ENCODE peak calls at places on chromosomes 6 and 20, in four cellular contexts. Z, B, Q and Y are unnamed samples.

GRCh38 chr6:35496036-35496850 is 636 bp downstream of the TEAD3 start:
- DNase-seq in Z (no peak), B (no peak), Q (peak; percentile 43), Y (peak; percentile 49)

GRCh38 chr6:1603708-1604346 is 5.9 kb upstream of the FOXC1 start:
- DNase-seq in Z (no peak), B (no peak), Q (peak; percentile 22), Y (no peak)

GRCh38 chr6:141174932-141175331 is 957.8 kb upstream of the GJE1 start:
- DNase-seq in Z (no peak), B (no peak), Q (no peak), Y (no peak)

GRCh38 chr6:42028234-42029061 is 21.9 kb upstream of the TAF8 start:
- DNase-seq in Z (peak; percentile 86), B (peak; percentile 72), Q (no peak), Y (peak; percentile 52)

GRCh38 chr6:1015819-1016218 is 296.1 kb upstream of the FOXQ1 start:
- DNase-seq in Z (no peak), B (peak; percentile 12), Q (peak; percentile 64), Y (peak; percentile 45)

GRCh38 chr6:146984251-146984924 is 219.8 kb upstream of the STXBP5 start:
- DNase-seq in Z (peak; percentile 24), B (no peak), Q (peak; percentile 93), Y (no peak)

GRCh38 chr20:63740070-63740500 is 509 bp downstream of the SLC2A4RG start:
- DNase-seq in Z (peak; percentile 7), B (no peak), Q (no peak), Y (peak; percentile 49)

GRCh38 chr6:1131285-1132079 is 180.4 kb upstream of the FOXQ1 start:
- DNase-seq in Z (peak; percentile 94), B (no peak), Q (peak; percentile 92), Y (no peak)

GRCh38 chr6:72824833-72825232 is 203.0 kb downstream of the KCNQ5 start:
- DNase-seq in Z (no peak), B (no peak), Q (no peak), Y (no peak)

GRCh38 chr6:3109755-3110154 is 8.8 kb upstream of the BPHL start:
- DNase-seq in Z (no peak), B (no peak), Q (no peak), Y (no peak)

GRCh38 chr6:19866900-19867627 is 29.9 kb downstream of the ID4 start:
- DNase-seq in Z (peak; percentile 55), B (no peak), Q (peak; percentile 18), Y (no peak)

GRCh38 chr6:6858533-6858982 is 249.2 kb upstream of the RREB1 start:
- DNase-seq in Z (no peak), B (no peak), Q (no peak), Y (no peak)

GRCh38 chr6:155219858-155220301 is 43.9 kb upstream of the CLDN20 start:
- DNase-seq in Z (no peak), B (no peak), Q (no peak), Y (no peak)

GRCh38 chr6:53520320-53520928 is 24.5 kb downstream of the GCLC start:
- DNase-seq in Z (no peak), B (no peak), Q (no peak), Y (no peak)

GRCh38 chr6:101402618-101403002 is 9.1 kb downstream of the GRIK2 start:
- DNase-seq in Z (no peak), B (no peak), Q (no peak), Y (no peak)

GRCh38 chr20:51934301-51935002 is 132.1 kb upstream of the SALL4 start:
- DNase-seq in Z (no peak), B (no peak), Q (no peak), Y (peak; percentile 46)

GRCh38 chr6:150072201-150072600 is 3.3 kb upstream of the ULBP3 start:
- DNase-seq in Z (peak; percentile 16), B (peak; percentile 76), Q (peak; percentile 43), Y (peak; percentile 39)

GRCh38 chr6:108653864-108654402 is 93.2 kb downstream of the FOXO3 start:
- DNase-seq in Z (peak; percentile 37), B (no peak), Q (no peak), Y (no peak)

GRCh38 chr20:23341073-23341472 is 9.5 kb upstream of the NXT1 start:
- DNase-seq in Z (no peak), B (no peak), Q (no peak), Y (no peak)

GRCh38 chr6:112117554-112117953 is 30.2 kb downstream of the FAM229B start:
- DNase-seq in Z (peak; percentile 62), B (peak; percentile 5), Q (no peak), Y (no peak)

GRCh38 chr6:43060034-43060754 is 763 bp downstream of the KLC4 start:
- DNase-seq in Z (no peak), B (peak; percentile 24), Q (peak; percentile 87), Y (no peak)

GRCh38 chr20:11917663-11918062 is at the start of gene BTBD3:
- DNase-seq in Z (peak; percentile 79), B (no peak), Q (no peak), Y (no peak)

GRCh38 chr6:50610562-50610961 is 102.8 kb upstream of the TFAP2D start:
- DNase-seq in Z (no peak), B (no peak), Q (no peak), Y (no peak)

GRCh38 chr6:87879144-87879861 is 168.3 kb upstream of the SPACA1 start:
- DNase-seq in Z (no peak), B (no peak), Q (no peak), Y (no peak)

GRCh38 chr6:117591405-117591804 is 10.9 kb downstream of the GOPC start:
- DNase-seq in Z (peak; percentile 43), B (no peak), Q (no peak), Y (no peak)

GRCh38 chr6:105793132-105793531 is 293.0 kb upstream of the PRDM1 start:
- DNase-seq in Z (no peak), B (peak; percentile 64), Q (no peak), Y (no peak)

GRCh38 chr6:18406955-18407738 is 20.0 kb downstream of the RNF144B start:
- DNase-seq in Z (no peak), B (no peak), Q (no peak), Y (no peak)

DNA sequence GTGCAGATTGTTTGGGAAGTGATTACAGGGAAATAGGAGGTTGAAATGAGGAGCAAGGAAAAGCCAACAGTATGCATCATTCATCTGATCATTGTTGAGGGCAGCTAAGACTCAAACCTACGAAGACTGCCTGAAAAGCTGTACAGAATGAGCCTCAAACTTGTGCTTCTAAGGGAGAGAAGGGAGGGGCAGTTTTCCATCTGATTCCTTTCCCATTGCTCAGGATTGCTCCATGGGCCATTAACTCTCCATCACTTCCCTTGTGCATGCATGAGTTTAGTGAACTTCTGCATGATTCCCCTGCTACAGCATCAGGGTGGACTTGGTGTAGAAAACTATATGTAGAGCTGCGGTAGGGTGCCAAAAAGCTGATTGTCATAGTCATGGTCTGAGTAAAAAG is 742.7 kb upstream of the SLC35B3 start:
- DNase-seq in Z (no peak), B (no peak), Q (no peak), Y (no peak)
- TF ChIP-seq BHLHE40 in Z (no peak), B (no peak), Q (no peak), Y (no peak)

DNA sequence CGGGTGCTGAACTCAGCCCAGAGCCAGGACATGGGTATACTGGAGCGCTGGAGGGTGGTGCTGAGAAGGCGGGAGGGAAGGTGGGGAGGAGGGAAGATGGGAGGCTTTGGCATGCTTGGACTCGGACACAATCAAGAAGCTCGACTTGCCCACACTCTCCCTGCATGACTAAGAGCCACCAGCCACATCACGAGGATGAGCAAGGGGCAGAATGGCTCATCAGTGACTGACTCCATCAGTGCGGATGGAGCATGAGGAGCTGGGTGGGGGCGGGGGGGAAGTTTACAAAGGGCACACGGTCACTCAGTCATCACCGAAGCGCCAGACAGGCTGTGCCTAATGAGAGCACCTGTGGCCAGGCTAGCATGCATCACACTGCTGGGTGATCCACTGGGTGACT is 222.8 kb downstream of the KIF16B start:
- DNase-seq in Z (peak; percentile 50), B (peak; percentile 31), Q (no peak), Y (no peak)
- TF ChIP-seq BHLHE40 in Z (peak; percentile 27), B (no peak), Q (no peak), Y (no peak)

DNA sequence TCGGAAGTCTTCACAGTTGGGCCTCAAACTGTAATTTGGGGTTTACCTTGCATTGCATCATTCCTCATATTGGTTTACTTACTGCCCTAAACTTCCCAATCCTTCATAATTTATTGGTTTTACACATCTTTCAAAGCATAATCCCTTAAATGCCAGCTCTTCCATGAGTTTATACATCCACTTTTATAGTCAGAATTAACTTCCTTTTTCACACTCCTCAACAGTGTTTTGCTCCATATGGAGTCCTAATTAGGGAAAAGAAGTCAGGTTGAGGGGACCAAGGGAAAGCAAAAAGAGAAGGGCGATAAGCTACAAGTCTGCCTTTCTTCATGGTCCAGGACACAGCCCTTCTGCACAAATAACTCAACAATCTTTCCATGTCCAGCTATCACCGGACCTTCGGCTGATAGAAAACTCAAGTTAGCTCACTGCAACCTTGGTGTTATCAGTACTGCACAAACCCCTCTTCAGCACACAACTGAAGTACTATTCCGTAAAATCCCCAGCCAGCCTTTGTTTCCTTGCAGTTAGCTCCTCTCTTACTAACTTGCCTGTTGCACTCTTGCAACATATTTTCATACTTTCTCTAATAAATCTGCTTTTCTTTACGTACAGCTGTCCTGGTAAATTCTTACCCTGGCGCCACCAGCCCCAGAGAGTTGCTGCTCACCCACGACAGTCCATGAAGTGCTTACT is 2.0 kb downstream of the EEF1E1 start:
- DNase-seq in Z (no peak), B (no peak), Q (no peak), Y (no peak)
- TF ChIP-seq BHLHE40 in Z (no peak), B (no peak), Q (no peak), Y (no peak)

DNA sequence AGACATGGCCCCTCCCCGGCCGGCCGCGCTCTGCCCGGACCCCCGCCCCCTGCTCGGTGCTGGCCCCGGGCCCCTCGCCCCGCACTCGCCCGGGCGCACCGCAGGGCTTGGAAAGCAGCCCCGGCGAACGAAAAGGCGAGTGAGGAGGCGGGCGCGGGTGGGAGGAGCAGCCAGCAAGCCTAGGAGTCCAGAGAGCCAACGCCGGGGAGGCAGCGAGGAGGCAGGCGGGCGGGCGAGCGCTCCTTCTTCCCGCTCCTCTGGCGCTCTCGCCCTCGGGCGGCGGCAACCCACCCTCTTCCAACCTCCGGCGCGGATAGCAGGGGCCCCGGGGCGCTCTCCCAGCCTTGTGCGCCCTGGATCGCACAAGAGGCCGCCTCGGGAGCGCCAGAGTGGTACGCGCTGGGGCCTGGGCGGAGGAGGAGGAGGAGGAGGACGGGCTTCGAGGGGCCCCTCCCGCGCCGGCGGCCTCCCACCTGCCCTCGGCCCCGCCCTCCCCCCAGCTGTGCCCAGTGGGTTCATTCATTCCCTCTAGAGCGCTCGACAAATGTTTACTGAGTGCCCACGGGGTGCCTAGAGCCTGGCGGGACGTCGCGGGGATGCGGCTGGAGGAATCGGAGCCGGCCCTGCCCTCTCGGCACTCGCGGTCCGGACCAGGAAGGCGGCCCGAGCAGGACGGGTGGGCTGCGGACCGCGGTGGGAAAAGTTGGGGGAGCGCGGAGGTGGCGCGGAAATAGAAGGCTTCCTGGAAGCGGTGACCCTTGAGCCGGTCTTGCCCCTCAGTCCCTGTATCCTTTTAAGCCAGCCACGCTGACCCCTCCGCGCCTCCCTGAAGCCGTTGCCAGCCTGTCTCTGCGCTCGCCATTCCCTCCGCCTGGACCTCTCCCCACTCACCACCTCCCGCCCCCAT is at the start of gene BMP7:
- DNase-seq in Z (no peak), B (peak; percentile 17), Q (no peak), Y (peak; percentile 60)
- TF ChIP-seq BHLHE40 in Z (no peak), B (no peak), Q (no peak), Y (no peak)

GRCh38 chr20:58610071-58610800 is 40.8 kb upstream of the STX16 start:
- DNase-seq in Z (no peak), B (no peak), Q (no peak), Y (no peak)

GRCh38 chr20:58610811-58611210 is 40.3 kb upstream of the STX16 start:
- DNase-seq in Z (no peak), B (no peak), Q (no peak), Y (no peak)

GRCh38 chr20:58613061-58613854 is 37.8 kb upstream of the STX16 start:
- DNase-seq in Z (no peak), B (no peak), Q (no peak), Y (no peak)

GRCh38 chr20:58611236-58612020 is 39.7 kb upstream of the STX16 start:
- DNase-seq in Z (no peak), B (no peak), Q (no peak), Y (no peak)

GRCh38 chr20:58612021-58612700 is 38.9 kb upstream of the STX16 start:
- DNase-seq in Z (no peak), B (no peak), Q (no peak), Y (no peak)
- TF ChIP-seq BHLHE40 in Z (no peak), B (no peak), Q (no peak), Y (no peak)